ENCODE peak calls at places on chromosomes 7 and 10, in seven cellular contexts. One of them, this sample, is unnamed.

GRCh38 chr7:22173884-22174573 is 182.9 kb downstream of the RAPGEF5 start:
- DNase-seq in brain microvascular endothelial cell: no peak
- DNase-seq in neuronal stem cell: no peak
- DNase-seq in GM23338: no peak
- DNase-seq in psoas muscle: no peak
- DNase-seq in left ventricle myocardium inferior: no peak
- DNase-seq in IMR-90: no peak
- DNase-seq in this sample: no peak

GRCh38 chr7:112362796-112363195 is 87.5 kb upstream of the IFRD1 start:
- DNase-seq in IMR-90: no peak
- DNase-seq in neuronal stem cell: no peak
- DNase-seq in left ventricle myocardium inferior: no peak
- DNase-seq in brain microvascular endothelial cell: no peak
- DNase-seq in GM23338: peak; percentile 33
- DNase-seq in psoas muscle: no peak
- DNase-seq in this sample: peak; percentile 82

GRCh38 chr7:22671177-22671879 is 55.7 kb upstream of the IL6 start:
- DNase-seq in IMR-90: peak; percentile 91
- DNase-seq in neuronal stem cell: no peak
- DNase-seq in left ventricle myocardium inferior: no peak
- DNase-seq in brain microvascular endothelial cell: no peak
- DNase-seq in psoas muscle: no peak
- DNase-seq in GM23338: no peak
- DNase-seq in this sample: no peak

GRCh38 chr7:26013551-26014083 is 138.4 kb upstream of the NFE2L3 start:
- DNase-seq in brain microvascular endothelial cell: no peak
- DNase-seq in left ventricle myocardium inferior: no peak
- DNase-seq in IMR-90: no peak
- DNase-seq in psoas muscle: no peak
- DNase-seq in neuronal stem cell: no peak
- DNase-seq in GM23338: no peak
- DNase-seq in this sample: peak; percentile 8

GRCh38 chr7:122616951-122617350 is 82.0 kb downstream of the RNF133 start:
- DNase-seq in GM23338: no peak
- DNase-seq in psoas muscle: no peak
- DNase-seq in left ventricle myocardium inferior: no peak
- DNase-seq in brain microvascular endothelial cell: no peak
- DNase-seq in IMR-90: no peak
- DNase-seq in neuronal stem cell: no peak
- DNase-seq in this sample: no peak

GRCh38 chr10:123016228-123016627 is 7.4 kb downstream of the ACADSB start:
- DNase-seq in left ventricle myocardium inferior: no peak
- DNase-seq in psoas muscle: no peak
- DNase-seq in brain microvascular endothelial cell: no peak
- DNase-seq in IMR-90: no peak
- DNase-seq in GM23338: no peak
- DNase-seq in neuronal stem cell: no peak
- DNase-seq in this sample: no peak

GRCh38 chr7:30019387-30019786 is 7.1 kb downstream of the FKBP14 start:
- DNase-seq in brain microvascular endothelial cell: no peak
- DNase-seq in psoas muscle: no peak
- DNase-seq in GM23338: no peak
- DNase-seq in IMR-90: no peak
- DNase-seq in neuronal stem cell: no peak
- DNase-seq in left ventricle myocardium inferior: no peak
- DNase-seq in this sample: no peak

GRCh38 chr10:29723704-29724103 is 88.9 kb upstream of the SVIL start:
- DNase-seq in IMR-90: no peak
- DNase-seq in brain microvascular endothelial cell: no peak
- DNase-seq in psoas muscle: no peak
- DNase-seq in GM23338: no peak
- DNase-seq in left ventricle myocardium inferior: no peak
- DNase-seq in neuronal stem cell: no peak
- DNase-seq in this sample: no peak

GRCh38 chr7:41779918-41780317 is 77.0 kb upstream of the INHBA start:
- DNase-seq in GM23338: no peak
- DNase-seq in brain microvascular endothelial cell: no peak
- DNase-seq in psoas muscle: no peak
- DNase-seq in left ventricle myocardium inferior: no peak
- DNase-seq in IMR-90: no peak
- DNase-seq in neuronal stem cell: no peak
- DNase-seq in this sample: no peak

GRCh38 chr10:53667063-53667462 is 894.5 kb upstream of the MBL2 start:
- DNase-seq in left ventricle myocardium inferior: no peak
- DNase-seq in psoas muscle: no peak
- DNase-seq in neuronal stem cell: no peak
- DNase-seq in brain microvascular endothelial cell: no peak
- DNase-seq in IMR-90: no peak
- DNase-seq in GM23338: no peak
- DNase-seq in this sample: no peak

GRCh38 chr10:113947138-113948011 is 92.9 kb downstream of the NHLRC2 start:
- DNase-seq in neuronal stem cell: no peak
- DNase-seq in IMR-90: no peak
- DNase-seq in brain microvascular endothelial cell: no peak
- DNase-seq in psoas muscle: no peak
- DNase-seq in left ventricle myocardium inferior: no peak
- DNase-seq in GM23338: no peak
- DNase-seq in this sample: no peak

GRCh38 chr7:82528577-82529305 is 85.2 kb upstream of the CACNA2D1 start:
- DNase-seq in GM23338: no peak
- DNase-seq in left ventricle myocardium inferior: no peak
- DNase-seq in psoas muscle: no peak
- DNase-seq in IMR-90: peak; percentile 76
- DNase-seq in brain microvascular endothelial cell: peak; percentile 75
- DNase-seq in neuronal stem cell: no peak
- DNase-seq in this sample: no peak

GRCh38 chr7:131629203-131629871 is 72.9 kb upstream of the PODXL start:
- DNase-seq in brain microvascular endothelial cell: peak; percentile 71
- DNase-seq in GM23338: no peak
- DNase-seq in IMR-90: peak; percentile 66
- DNase-seq in left ventricle myocardium inferior: peak; percentile 51
- DNase-seq in neuronal stem cell: no peak
- DNase-seq in psoas muscle: no peak
- DNase-seq in this sample: no peak

GRCh38 chr10:15780353-15781135 is 60.8 kb upstream of the ITGA8 start:
- DNase-seq in GM23338: no peak
- DNase-seq in brain microvascular endothelial cell: peak; percentile 9
- DNase-seq in neuronal stem cell: no peak
- DNase-seq in left ventricle myocardium inferior: peak; percentile 68
- DNase-seq in psoas muscle: peak; percentile 59
- DNase-seq in IMR-90: peak; percentile 25
- DNase-seq in this sample: peak; percentile 12
- H3K36me3 ChIP-seq in GM23338: no peaks in the 10 kb centered on the region
- H3K36me3 ChIP-seq in brain microvascular endothelial cell: no peaks in the 10 kb centered on the region
- H3K36me3 ChIP-seq in neuronal stem cell: peaks cover 7% of the 10 kb centered on the region
- H3K36me3 ChIP-seq in left ventricle myocardium inferior: peaks cover 80% of the 10 kb centered on the region
- H3K36me3 ChIP-seq in psoas muscle: peaks cover 44% of the 10 kb centered on the region
- H3K36me3 ChIP-seq in IMR-90: peaks cover 13% of the 10 kb centered on the region
- H3K36me3 ChIP-seq in this sample: peaks cover 6% of the 10 kb centered on the region

GRCh38 chr7:150325901-150326300 is 2.6 kb upstream of the ACTR3C start:
- DNase-seq in IMR-90: no peak
- DNase-seq in brain microvascular endothelial cell: no peak
- DNase-seq in left ventricle myocardium inferior: no peak
- DNase-seq in GM23338: no peak
- DNase-seq in psoas muscle: no peak
- DNase-seq in neuronal stem cell: no peak
- DNase-seq in this sample: no peak
- H3K36me3 ChIP-seq in IMR-90: no peaks in the 10 kb centered on the region
- H3K36me3 ChIP-seq in brain microvascular endothelial cell: no peaks in the 10 kb centered on the region
- H3K36me3 ChIP-seq in left ventricle myocardium inferior: peaks cover 5% of the 10 kb centered on the region
- H3K36me3 ChIP-seq in GM23338: peaks cover 26% of the 10 kb centered on the region
- H3K36me3 ChIP-seq in psoas muscle: peaks cover 3% of the 10 kb centered on the region
- H3K36me3 ChIP-seq in neuronal stem cell: no peaks in the 10 kb centered on the region
- H3K36me3 ChIP-seq in this sample: no peaks in the 10 kb centered on the region

DNA sequence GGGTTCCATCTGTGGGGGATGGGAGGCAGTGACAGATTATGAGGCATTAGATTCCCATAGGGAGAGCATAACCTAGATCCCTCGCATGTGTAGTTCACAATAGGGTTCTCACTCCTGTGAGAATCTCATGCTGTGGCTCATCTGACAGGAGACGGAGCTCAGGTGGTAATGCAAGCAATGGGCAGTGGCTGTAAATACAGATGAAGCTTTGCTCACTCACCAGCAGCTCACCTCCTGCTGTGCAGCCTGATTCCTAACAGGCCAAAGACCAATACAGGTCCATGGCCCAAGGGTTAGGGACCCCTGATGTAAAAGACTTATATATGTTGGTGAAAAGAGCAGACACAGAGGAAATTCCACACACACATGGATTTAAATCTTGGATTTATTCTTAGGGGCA is 370.2 kb downstream of the NRG3 start:
- DNase-seq in brain microvascular endothelial cell: no peak
- DNase-seq in GM23338: peak; percentile 32
- DNase-seq in psoas muscle: no peak
- DNase-seq in left ventricle myocardium inferior: no peak
- DNase-seq in IMR-90: no peak
- DNase-seq in neuronal stem cell: no peak
- DNase-seq in this sample: no peak
- H3K36me3 ChIP-seq in brain microvascular endothelial cell: no peaks in the 10 kb centered on the region
- H3K36me3 ChIP-seq in GM23338: no peaks in the 10 kb centered on the region
- H3K36me3 ChIP-seq in psoas muscle: no peaks in the 10 kb centered on the region
- H3K36me3 ChIP-seq in left ventricle myocardium inferior: no peaks in the 10 kb centered on the region
- H3K36me3 ChIP-seq in IMR-90: no peaks in the 10 kb centered on the region
- H3K36me3 ChIP-seq in neuronal stem cell: no peaks in the 10 kb centered on the region
- H3K36me3 ChIP-seq in this sample: no peaks in the 10 kb centered on the region

DNA sequence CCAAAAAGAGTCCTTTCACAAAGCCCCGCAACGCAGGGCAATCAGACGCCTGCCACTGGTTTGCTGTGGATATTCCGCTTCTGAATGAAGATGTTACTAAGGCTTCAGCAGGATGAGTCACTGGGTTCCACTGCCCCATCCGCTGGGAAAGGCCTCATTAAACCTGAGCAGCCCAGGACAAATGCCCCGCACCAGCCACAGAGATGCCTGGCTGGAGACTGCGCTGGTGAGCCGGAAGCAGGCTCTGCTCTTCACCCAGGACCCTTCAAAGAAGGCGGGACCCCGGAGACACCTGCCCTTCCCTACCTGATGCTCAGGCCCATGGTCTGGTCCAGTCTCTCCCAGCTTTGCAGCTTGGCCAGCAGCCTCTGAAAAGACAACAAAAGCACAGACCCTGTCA is 19.8 kb downstream of the MAD1L1 start:
- DNase-seq in neuronal stem cell: no peak
- DNase-seq in IMR-90: no peak
- DNase-seq in GM23338: no peak
- DNase-seq in brain microvascular endothelial cell: no peak
- DNase-seq in left ventricle myocardium inferior: no peak
- DNase-seq in psoas muscle: no peak
- DNase-seq in this sample: no peak
- H3K36me3 ChIP-seq in neuronal stem cell: peaks cover 69% of the 10 kb centered on the region
- H3K36me3 ChIP-seq in IMR-90: peaks cover 57% of the 10 kb centered on the region
- H3K36me3 ChIP-seq in GM23338: peaks cover 18% of the 10 kb centered on the region
- H3K36me3 ChIP-seq in brain microvascular endothelial cell: peaks cover 65% of the 10 kb centered on the region
- H3K36me3 ChIP-seq in left ventricle myocardium inferior: peaks cover 64% of the 10 kb centered on the region
- H3K36me3 ChIP-seq in psoas muscle: peaks cover 76% of the 10 kb centered on the region
- H3K36me3 ChIP-seq in this sample: peaks cover 49% of the 10 kb centered on the region

DNA sequence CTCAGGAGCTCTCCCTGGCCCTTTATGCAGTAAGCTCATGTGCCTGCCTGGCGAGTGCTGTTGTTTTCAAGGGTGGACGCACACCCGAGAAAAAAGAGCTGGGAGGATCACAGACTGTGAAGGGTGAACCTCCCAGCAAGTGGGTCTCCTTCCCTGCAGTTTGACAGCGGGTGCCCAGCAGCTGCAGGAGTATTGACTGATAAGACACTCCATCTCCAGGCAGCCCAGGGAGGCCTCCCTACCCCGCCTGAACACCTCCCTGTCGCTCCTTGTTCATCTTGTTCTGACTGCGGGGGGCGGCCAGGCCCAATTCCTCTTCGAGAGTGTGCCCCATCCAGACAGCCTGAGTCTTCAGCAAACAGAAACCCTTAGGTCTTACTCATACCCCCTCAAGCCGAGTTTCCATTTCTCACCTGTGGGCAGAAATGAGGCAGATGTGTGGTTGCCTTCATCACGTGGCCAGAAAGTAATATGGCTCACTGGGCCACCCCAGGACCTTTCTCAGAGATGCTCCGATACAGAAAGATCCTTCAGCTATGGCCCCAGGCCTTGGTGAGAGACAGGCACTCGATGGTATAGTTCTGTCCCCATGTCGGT is 17.2 kb downstream of the MDH2 start:
- DNase-seq in neuronal stem cell: no peak
- DNase-seq in psoas muscle: no peak
- DNase-seq in IMR-90: no peak
- DNase-seq in GM23338: no peak
- DNase-seq in left ventricle myocardium inferior: no peak
- DNase-seq in brain microvascular endothelial cell: no peak
- DNase-seq in this sample: no peak
- H3K36me3 ChIP-seq in neuronal stem cell: peaks cover 54% of the 10 kb centered on the region
- H3K36me3 ChIP-seq in psoas muscle: peaks cover 79% of the 10 kb centered on the region
- H3K36me3 ChIP-seq in IMR-90: peaks cover 63% of the 10 kb centered on the region
- H3K36me3 ChIP-seq in GM23338: peaks cover 25% of the 10 kb centered on the region
- H3K36me3 ChIP-seq in left ventricle myocardium inferior: peaks cover 75% of the 10 kb centered on the region
- H3K36me3 ChIP-seq in brain microvascular endothelial cell: peaks cover 53% of the 10 kb centered on the region
- H3K36me3 ChIP-seq in this sample: peaks cover 57% of the 10 kb centered on the region

GRCh38 chr10:101580486-101581399 is 7.3 kb downstream of the POLL start:
- DNase-seq in IMR-90: no peak
- DNase-seq in psoas muscle: peak; percentile 16
- DNase-seq in left ventricle myocardium inferior: no peak
- DNase-seq in brain microvascular endothelial cell: no peak
- DNase-seq in neuronal stem cell: no peak
- DNase-seq in GM23338: no peak
- DNase-seq in this sample: no peak
- H3K36me3 ChIP-seq in IMR-90: peaks cover 48% of the 10 kb centered on the region
- H3K36me3 ChIP-seq in psoas muscle: peaks cover 87% of the 10 kb centered on the region
- H3K36me3 ChIP-seq in left ventricle myocardium inferior: peaks cover 75% of the 10 kb centered on the region
- H3K36me3 ChIP-seq in brain microvascular endothelial cell: peaks cover 3% of the 10 kb centered on the region
- H3K36me3 ChIP-seq in neuronal stem cell: peaks cover 31% of the 10 kb centered on the region
- H3K36me3 ChIP-seq in GM23338: no peaks in the 10 kb centered on the region
- H3K36me3 ChIP-seq in this sample: peaks cover 9% of the 10 kb centered on the region

GRCh38 chr10:73847031-73847430 is 27.3 kb downstream of the CAMK2G start:
- DNase-seq in IMR-90: no peak
- DNase-seq in brain microvascular endothelial cell: no peak
- DNase-seq in GM23338: no peak
- DNase-seq in left ventricle myocardium inferior: no peak
- DNase-seq in psoas muscle: no peak
- DNase-seq in neuronal stem cell: no peak
- DNase-seq in this sample: peak; percentile 61
- H3K36me3 ChIP-seq in IMR-90: peaks cover 43% of the 10 kb centered on the region
- H3K36me3 ChIP-seq in brain microvascular endothelial cell: peaks cover 33% of the 10 kb centered on the region
- H3K36me3 ChIP-seq in GM23338: peaks cover 30% of the 10 kb centered on the region
- H3K36me3 ChIP-seq in left ventricle myocardium inferior: peaks cover 57% of the 10 kb centered on the region
- H3K36me3 ChIP-seq in psoas muscle: peaks cover 77% of the 10 kb centered on the region
- H3K36me3 ChIP-seq in neuronal stem cell: peaks cover 31% of the 10 kb centered on the region
- H3K36me3 ChIP-seq in this sample: peaks cover 29% of the 10 kb centered on the region

GRCh38 chr7:16916733-16917132 is 35.0 kb upstream of the AGR3 start:
- DNase-seq in left ventricle myocardium inferior: no peak
- DNase-seq in neuronal stem cell: no peak
- DNase-seq in brain microvascular endothelial cell: no peak
- DNase-seq in GM23338: no peak
- DNase-seq in psoas muscle: no peak
- DNase-seq in IMR-90: no peak
- DNase-seq in this sample: no peak
- H3K36me3 ChIP-seq in left ventricle myocardium inferior: no peaks in the 10 kb centered on the region
- H3K36me3 ChIP-seq in neuronal stem cell: no peaks in the 10 kb centered on the region
- H3K36me3 ChIP-seq in brain microvascular endothelial cell: no peaks in the 10 kb centered on the region
- H3K36me3 ChIP-seq in GM23338: no peaks in the 10 kb centered on the region
- H3K36me3 ChIP-seq in psoas muscle: no peaks in the 10 kb centered on the region
- H3K36me3 ChIP-seq in IMR-90: no peaks in the 10 kb centered on the region
- H3K36me3 ChIP-seq in this sample: no peaks in the 10 kb centered on the region

This sample was measured in thyroid gland.